ENCODE peak calls at places on chromosomes 12 and 14, in eight cellular contexts. K, W, C, X, Q, A, U and B are unnamed samples.

GRCh38 chr12:6917491-6918231 is 3.3 kb downstream of the ENO2 start:
- DNase-seq in K (no peak), W (no peak), C (no peak), X (no peak), Q (no peak), A (no peak), U (no peak), B (no peak)

GRCh38 chr14:24150567-24150966 is 3.3 kb downstream of the RNF31 start:
- DNase-seq in K (no peak), W (no peak), C (no peak), X (no peak), Q (no peak), A (no peak), U (no peak), B (no peak)

GRCh38 chr12:97276621-97277020 is 186.0 kb upstream of the RMST start:
- DNase-seq in K (no peak), W (no peak), C (no peak), X (no peak), Q (no peak), A (no peak), U (no peak), B (no peak)

GRCh38 chr14:55433880-55434804 is 6.3 kb downstream of the TBPL2 start:
- DNase-seq in K (no peak), W (no peak), C (peak; percentile 15), X (no peak), Q (no peak), A (no peak), U (no peak), B (no peak)

GRCh38 chr14:88245321-88245720 is 77.7 kb downstream of the KCNK10 start:
- DNase-seq in K (no peak), W (no peak), C (no peak), X (no peak), Q (no peak), A (peak; percentile 26), U (no peak), B (no peak)

GRCh38 chr12:53217049-53217929 is 10.2 kb upstream of the ITGB7 start:
- DNase-seq in K (peak; percentile 59), W (no peak), C (no peak), X (no peak), Q (no peak), A (no peak), U (peak; percentile 80), B (no peak)

GRCh38 chr14:76911473-76911872 is 85.3 kb downstream of the LRRC74A start:
- DNase-seq in K (no peak), W (no peak), C (no peak), X (no peak), Q (no peak), A (no peak), U (no peak), B (no peak)

GRCh38 chr14:68244272-68244975 is 424.8 kb downstream of the RAD51B start:
- DNase-seq in K (no peak), W (no peak), C (no peak), X (peak; percentile 78), Q (no peak), A (no peak), U (no peak), B (no peak)